ENCODE peak calls at places on chromosomes 6 and 20, in six cellular contexts. T is IMR-90, J is vagina, N is cardiac muscle cell, Z is Panc1, U is fibroblast of lung. S is an unnamed sample.

GRCh38 chr20:43969501-43969900 is 54.8 kb downstream of the TOX2 start:
- DNase-seq in T (no peak), J (no peak), N (no peak), Z (no peak), U (no peak), S (no peak)

GRCh38 chr20:31811796-31812728 is 7.1 kb upstream of the MYLK2 start:
- DNase-seq in T (peak; percentile 96), J (no peak), N (peak; percentile 76), Z (no peak), U (peak; percentile 89), S (peak; percentile 45)

GRCh38 chr20:56433880-56434255 is 21.8 kb downstream of the CASS4 start:
- DNase-seq in T (peak; percentile 94), J (no peak), N (peak; percentile 88), Z (no peak), U (peak; percentile 92), S (no peak)

GRCh38 chr6:8435093-8435844 is at the start of gene SLC35B3:
- DNase-seq in T (peak; percentile 88), J (peak; percentile 91), N (peak; percentile 96), Z (peak; percentile 48), U (peak; percentile 90), S (peak; percentile 93)

GRCh38 chr6:4270001-4270400 is 134.6 kb upstream of the ECI2 start:
- DNase-seq in T (no peak), J (no peak), N (no peak), Z (no peak), U (no peak), S (no peak)

GRCh38 chr20:34522969-34523871 is 7.0 kb downstream of the DYNLRB1 start:
- DNase-seq in T (peak; percentile 81), J (peak; percentile 81), N (peak; percentile 55), Z (no peak), U (peak; percentile 50), S (peak; percentile 69)

GRCh38 chr6:12656841-12657435 is 59.6 kb upstream of the PHACTR1 start:
- DNase-seq in T (no peak), J (no peak), N (no peak), Z (no peak), U (peak; percentile 1), S (no peak)

GRCh38 chr6:119541132-119541905 is 191.8 kb upstream of the MAN1A1 start:
- DNase-seq in T (peak; percentile 100), J (no peak), N (peak; percentile 97), Z (no peak), U (peak; percentile 99), S (no peak)

GRCh38 chr6:157442296-157442695 is 61.3 kb downstream of the ZDHHC14 start:
- DNase-seq in T (peak; percentile 55), J (no peak), N (peak; percentile 58), Z (no peak), U (peak; percentile 70), S (no peak)

GRCh38 chr6:166683477-166683876 is 56.4 kb upstream of the RPS6KA2 start:
- DNase-seq in T (peak; percentile 39), J (no peak), N (peak; percentile 29), Z (no peak), U (peak; percentile 82), S (peak; percentile 76)

GRCh38 chr20:38831049-38831691 is 25.7 kb downstream of the PPP1R16B start:
- DNase-seq in T (no peak), J (no peak), N (no peak), Z (no peak), U (no peak), S (no peak)

GRCh38 chr20:53578492-53579222 is 15.0 kb downstream of the ZNF217 start:
- DNase-seq in T (peak; percentile 89), J (no peak), N (peak; percentile 95), Z (no peak), U (peak; percentile 78), S (peak; percentile 57)

GRCh38 chr20:53579581-53580375 is 13.9 kb downstream of the ZNF217 start:
- DNase-seq in T (peak; percentile 60), J (no peak), N (peak; percentile 88), Z (no peak), U (peak; percentile 69), S (no peak)

GRCh38 chr20:53581444-53582311 is 12.0 kb downstream of the ZNF217 start:
- DNase-seq in T (no peak), J (no peak), N (no peak), Z (no peak), U (no peak), S (no peak)

GRCh38 chr20:53579266-53579580 is 14.4 kb downstream of the ZNF217 start:
- DNase-seq in T (no peak), J (no peak), N (no peak), Z (no peak), U (no peak), S (no peak)

DNA sequence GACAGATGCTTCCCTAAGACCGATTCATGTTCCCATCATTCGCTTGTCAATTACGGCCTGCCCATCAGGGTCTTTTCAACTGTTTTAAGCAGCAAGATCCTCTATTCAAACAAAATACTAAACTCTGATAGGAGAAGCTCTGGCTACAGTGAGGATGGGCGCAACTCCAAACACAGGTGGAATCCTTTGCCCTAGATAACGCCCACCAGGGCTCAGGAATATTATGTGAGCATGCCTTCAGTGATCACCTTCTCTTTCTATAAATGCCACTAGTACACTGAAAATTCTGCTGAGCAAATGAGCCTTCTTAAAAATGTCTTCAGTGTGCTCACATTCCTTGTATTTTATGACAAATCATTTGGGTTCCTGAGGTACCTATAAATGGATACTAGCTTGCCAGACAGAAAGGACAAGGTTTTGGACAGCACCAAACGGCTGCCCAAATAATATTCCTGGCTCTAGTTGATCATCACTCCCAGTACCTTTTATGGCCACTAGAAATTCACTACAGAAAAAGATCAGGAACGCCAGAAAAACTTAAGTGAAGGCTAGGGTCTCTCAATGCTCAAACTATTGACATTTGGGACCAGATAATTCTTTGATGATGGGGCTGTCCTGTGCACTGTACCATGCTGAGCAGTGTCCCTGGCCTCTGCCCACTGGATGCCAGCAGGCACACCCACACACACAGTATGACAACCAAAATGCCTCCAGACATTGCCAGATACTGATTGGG is 13.1 kb downstream of the ZNF217 start:
- DNase-seq in T (no peak), J (no peak), N (no peak), Z (no peak), U (no peak), S (peak; percentile 13)
- TF ChIP-seq CTCF in T (peak; percentile 16), J (no peak), N (peak; percentile 11), Z (no peak), U (no peak), S (no peak)

DNA sequence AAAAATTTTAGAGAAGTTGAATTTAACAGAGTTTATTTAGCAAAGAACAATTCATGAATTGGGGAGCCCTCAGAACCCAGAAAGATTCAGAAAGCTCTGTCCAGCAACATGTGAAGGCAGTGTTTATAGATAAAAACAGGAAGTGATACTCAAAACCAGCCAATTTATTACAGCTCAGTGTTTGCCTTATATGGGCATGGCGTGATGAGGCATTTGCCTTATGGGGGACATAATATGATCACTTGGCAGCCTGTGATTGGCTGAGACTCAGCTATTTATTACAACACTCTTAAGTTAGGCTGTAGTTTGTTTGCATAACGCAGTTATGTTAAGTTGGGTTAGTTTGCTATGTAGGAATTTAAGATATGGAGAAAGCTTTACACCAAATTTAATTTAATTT is 11.5 kb downstream of the HLA-DPA1 start:
- DNase-seq in T (peak; percentile 25), J (no peak), N (peak; percentile 38), Z (no peak), U (no peak), S (no peak)
- H3K4me1 ChIP-seq in T (no peaks in the 10 kb centered on the region), J (no peaks in the 10 kb centered on the region), N (no peaks in the 10 kb centered on the region), Z (no peaks in the 10 kb centered on the region), U (no peaks in the 10 kb centered on the region), S (no peaks in the 10 kb centered on the region)

GRCh38 chr6:11298651-11299420 is 66.4 kb upstream of the NEDD9 start:
- DNase-seq in T (no peak), J (no peak), N (no peak), Z (no peak), U (peak; percentile 44), S (no peak)

GRCh38 chr6:11296449-11297375 is 64.2 kb upstream of the NEDD9 start:
- DNase-seq in T (no peak), J (no peak), N (no peak), Z (no peak), U (no peak), S (no peak)

GRCh38 chr6:11294263-11294662 is 61.8 kb upstream of the NEDD9 start:
- DNase-seq in T (no peak), J (no peak), N (no peak), Z (no peak), U (no peak), S (no peak)

GRCh38 chr6:11297376-11297729 is 64.9 kb upstream of the NEDD9 start:
- DNase-seq in T (no peak), J (no peak), N (no peak), Z (no peak), U (no peak), S (no peak)

GRCh38 chr6:11295969-11296368 is 63.5 kb upstream of the NEDD9 start:
- DNase-seq in T (no peak), J (no peak), N (no peak), Z (no peak), U (no peak), S (no peak)
- H3K27ac ChIP-seq in T (no peak overlapping the region), J (no peak overlapping the region), N (no peak overlapping the region), Z (no peak overlapping the region), U (no peak overlapping the region), S (no peak overlapping the region)

DNA sequence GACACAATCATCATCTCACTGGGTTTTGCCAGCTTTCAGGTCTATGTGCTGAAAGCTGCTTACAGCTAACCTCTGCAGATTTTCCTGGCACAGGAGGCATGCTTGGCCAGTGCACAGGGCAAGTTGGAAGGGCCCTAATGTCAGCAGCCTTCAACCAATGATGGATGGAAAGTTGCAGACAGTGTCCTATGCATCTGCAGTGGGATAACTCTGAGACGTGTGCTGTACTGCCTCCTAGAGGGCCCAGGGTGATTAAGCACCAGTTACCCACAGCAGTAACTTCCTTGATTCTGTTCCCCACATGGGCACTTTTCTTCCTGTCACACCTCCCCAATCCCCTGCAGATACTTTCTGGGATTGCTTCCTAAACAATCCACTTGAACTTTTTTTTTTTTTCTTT is 38.6 kb downstream of the OVOL2 start:
- DNase-seq in T (peak; percentile 4), J (no peak), N (peak; percentile 48), Z (peak; percentile 28), U (no peak), S (no peak)
- TF ChIP-seq CTCF in T (peak; percentile 38), J (no peak), N (peak; percentile 62), Z (no peak), U (peak; percentile 32), S (no peak)